ENCODE peak calls at places on chromosome 16, in five cellular contexts. One of them, this sample, is unnamed. For H3K4me1, the result is how much of the 10 kb centered on the place peaks cover.

GRCh38 chr16:81523387-81524115 is 78.9 kb downstream of the CMIP start:
- DNase-seq in left ventricle myocardium inferior: no peak
- DNase-seq in transverse colon: no peak
- DNase-seq in tibial nerve: no peak
- DNase-seq in lower lobe of right lung: peak
- DNase-seq in this sample: peak

GRCh38 chr16:56950881-56951771 is 10.6 kb upstream of the CETP start:
- DNase-seq in transverse colon: peak
- DNase-seq in lower lobe of right lung: peak
- DNase-seq in tibial nerve: peak
- DNase-seq in left ventricle myocardium inferior: peak
- DNase-seq in this sample: no peak

GRCh38 chr16:21619765-21620462 is 20.5 kb downstream of the METTL9 start:
- DNase-seq in left ventricle myocardium inferior: no peak
- DNase-seq in transverse colon: no peak
- DNase-seq in lower lobe of right lung: no peak
- DNase-seq in tibial nerve: no peak
- DNase-seq in this sample: no peak

GRCh38 chr16:72104905-72105304 is 11.3 kb downstream of the DHX38 start:
- DNase-seq in tibial nerve: no peak
- DNase-seq in lower lobe of right lung: no peak
- DNase-seq in left ventricle myocardium inferior: no peak
- DNase-seq in transverse colon: no peak
- DNase-seq in this sample: no peak

GRCh38 chr16:53770641-53771040 is 66.7 kb downstream of the FTO start:
- DNase-seq in tibial nerve: no peak
- DNase-seq in left ventricle myocardium inferior: no peak
- DNase-seq in lower lobe of right lung: no peak
- DNase-seq in transverse colon: no peak
- DNase-seq in this sample: no peak

GRCh38 chr16:47584464-47585225 is 123.5 kb downstream of the PHKB start:
- DNase-seq in lower lobe of right lung: no peak
- DNase-seq in left ventricle myocardium inferior: no peak
- DNase-seq in tibial nerve: no peak
- DNase-seq in transverse colon: no peak
- DNase-seq in this sample: no peak

GRCh38 chr16:21166561-21166961 is 8.1 kb downstream of the LDAF1 start:
- DNase-seq in tibial nerve: no peak
- DNase-seq in transverse colon: no peak
- DNase-seq in left ventricle myocardium inferior: no peak
- DNase-seq in lower lobe of right lung: no peak
- DNase-seq in this sample: no peak

GRCh38 chr16:67198238-67198734 is 645 bp upstream of the ELMO3 start:
- DNase-seq in left ventricle myocardium inferior: no peak
- DNase-seq in transverse colon: peak
- DNase-seq in lower lobe of right lung: peak
- DNase-seq in tibial nerve: no peak
- DNase-seq in this sample: peak

GRCh38 chr16:56012479-56012811 is 137.3 kb upstream of the CES5A start:
- DNase-seq in tibial nerve: no peak
- DNase-seq in left ventricle myocardium inferior: no peak
- DNase-seq in transverse colon: no peak
- DNase-seq in lower lobe of right lung: no peak
- DNase-seq in this sample: no peak

DNA sequence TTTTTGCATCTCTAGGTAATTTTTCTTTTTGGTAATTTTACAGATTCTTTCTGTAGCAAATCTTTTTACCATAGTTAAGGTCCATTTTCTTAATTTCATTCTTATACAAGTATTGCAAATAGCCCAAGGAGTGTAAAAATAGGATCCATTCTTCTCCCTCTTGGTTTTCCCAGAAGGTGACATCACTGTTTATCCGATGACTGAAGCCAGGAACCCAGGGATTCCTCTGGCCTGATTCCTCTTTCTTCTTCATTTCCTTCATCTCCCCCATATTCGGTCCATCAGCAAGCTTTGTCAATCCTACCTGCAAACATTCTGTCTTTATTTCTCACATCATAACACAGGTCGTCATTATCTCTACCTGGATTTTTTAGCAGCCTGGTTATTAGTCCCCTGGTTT is 5.3 kb downstream of the RBBP6 start:
- DNase-seq in lower lobe of right lung: no peak
- DNase-seq in tibial nerve: no peak
- DNase-seq in transverse colon: no peak
- DNase-seq in left ventricle myocardium inferior: no peak
- DNase-seq in this sample: no peak
- H3K4me1 ChIP-seq in lower lobe of right lung: under half
- H3K4me1 ChIP-seq in tibial nerve: under half
- H3K4me1 ChIP-seq in transverse colon: half or more
- H3K4me1 ChIP-seq in left ventricle myocardium inferior: half or more
- H3K4me1 ChIP-seq in this sample: under half

GRCh38 chr16:606656-607307 is 16.9 kb downstream of the RAB40C start:
- DNase-seq in lower lobe of right lung: no peak
- DNase-seq in tibial nerve: no peak
- DNase-seq in transverse colon: no peak
- DNase-seq in left ventricle myocardium inferior: no peak
- DNase-seq in this sample: no peak

GRCh38 chr16:609984-610383 is 20.1 kb downstream of the RAB40C start:
- DNase-seq in tibial nerve: no peak
- DNase-seq in left ventricle myocardium inferior: no peak
- DNase-seq in transverse colon: no peak
- DNase-seq in lower lobe of right lung: no peak
- DNase-seq in this sample: no peak

GRCh38 chr16:610513-611381 is 20.0 kb upstream of the WFIKKN1 start:
- DNase-seq in lower lobe of right lung: peak
- DNase-seq in left ventricle myocardium inferior: no peak
- DNase-seq in tibial nerve: peak
- DNase-seq in transverse colon: peak
- DNase-seq in this sample: peak

GRCh38 chr16:608019-608418 is 18.2 kb downstream of the RAB40C start:
- DNase-seq in lower lobe of right lung: no peak
- DNase-seq in left ventricle myocardium inferior: no peak
- DNase-seq in transverse colon: no peak
- DNase-seq in tibial nerve: no peak
- DNase-seq in this sample: no peak

DNA sequence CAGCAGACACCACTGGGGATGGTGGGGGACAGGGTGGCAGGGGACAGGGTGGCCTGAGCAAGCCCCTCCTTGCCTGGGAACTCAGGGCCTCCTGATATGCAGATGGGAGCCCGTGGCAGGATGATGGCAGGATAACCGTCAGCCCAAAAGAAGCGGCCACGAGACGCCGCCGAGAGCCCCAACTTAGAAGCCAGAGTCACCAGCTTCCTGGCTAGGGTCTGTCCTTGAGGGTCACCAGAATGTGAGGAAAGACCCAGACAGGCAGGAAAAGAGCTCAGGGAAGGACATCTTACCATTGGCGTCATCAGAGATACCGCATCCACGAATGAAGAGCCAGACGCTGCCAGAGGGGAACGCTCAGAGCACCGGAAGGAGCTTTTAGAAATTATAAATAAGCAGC is 19.4 kb downstream of the RAB40C start:
- DNase-seq in transverse colon: no peak
- DNase-seq in left ventricle myocardium inferior: no peak
- DNase-seq in lower lobe of right lung: no peak
- DNase-seq in tibial nerve: no peak
- DNase-seq in this sample: no peak
- H3K4me3 ChIP-seq in transverse colon: no peak
- H3K4me3 ChIP-seq in left ventricle myocardium inferior: no peak
- H3K4me3 ChIP-seq in lower lobe of right lung: no peak
- H3K4me3 ChIP-seq in tibial nerve: no peak
- H3K4me3 ChIP-seq in this sample: no peak

GRCh38 chr16:85517780-85518179 is 95.3 kb upstream of the GSE1 start:
- DNase-seq in tibial nerve: no peak
- DNase-seq in lower lobe of right lung: no peak
- DNase-seq in left ventricle myocardium inferior: no peak
- DNase-seq in transverse colon: no peak
- DNase-seq in this sample: no peak
- H3K4me1 ChIP-seq in tibial nerve: under half
- H3K4me1 ChIP-seq in lower lobe of right lung: under half
- H3K4me1 ChIP-seq in left ventricle myocardium inferior: under half
- H3K4me1 ChIP-seq in transverse colon: under half
- H3K4me1 ChIP-seq in this sample: under half

DNA sequence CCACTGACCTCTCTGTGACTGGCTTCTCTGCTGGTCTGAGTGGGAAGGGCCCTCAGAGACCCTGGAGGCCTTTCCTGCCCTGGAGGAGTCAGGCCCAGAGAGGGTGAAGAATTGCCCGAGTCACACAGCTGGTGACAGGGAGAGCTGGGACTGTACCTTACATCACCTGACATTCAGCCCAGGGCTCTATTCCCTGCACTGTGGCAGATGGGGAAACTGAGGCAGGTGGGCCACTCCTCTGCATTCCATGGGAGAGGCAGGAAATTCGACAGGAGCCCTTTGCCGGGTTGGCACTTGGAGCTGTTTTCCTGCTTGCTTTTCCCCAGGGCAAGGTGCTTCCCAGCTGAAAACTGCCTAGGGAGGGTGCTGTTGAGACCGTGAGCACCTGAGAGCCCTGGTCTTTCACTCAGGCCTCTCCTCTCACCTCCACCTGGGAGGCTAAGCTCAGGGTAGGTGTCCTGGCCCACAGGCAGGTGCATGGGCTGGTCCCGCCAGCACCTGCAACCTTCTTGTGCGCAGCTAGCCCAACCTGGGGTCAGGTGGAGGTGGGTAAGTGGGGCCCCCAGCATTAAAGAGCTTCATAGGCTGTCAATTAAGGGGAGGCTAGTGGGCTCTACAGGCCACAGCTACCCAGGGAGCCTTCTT is 8.5 kb downstream of the ADCY7 start:
- DNase-seq in left ventricle myocardium inferior: no peak
- DNase-seq in tibial nerve: no peak
- DNase-seq in lower lobe of right lung: no peak
- DNase-seq in transverse colon: no peak
- DNase-seq in this sample: no peak
- H3K4me3 ChIP-seq in left ventricle myocardium inferior: peak
- H3K4me3 ChIP-seq in tibial nerve: peak
- H3K4me3 ChIP-seq in lower lobe of right lung: peak
- H3K4me3 ChIP-seq in transverse colon: peak
- H3K4me3 ChIP-seq in this sample: no peak